ENCODE peak calls at places on chromosomes 12 and 14, in seven cellular contexts. One of them, this sample, is unnamed.

GRCh38 chr12:128829870-128830504 is 6.2 kb upstream of the SLC15A4 start:
- DNase-seq in SK-N-SH: no peak
- DNase-seq in transverse colon: peak; percentile 38
- DNase-seq in GM12878: peak; percentile 97
- DNase-seq in suprapubic skin: no peak
- DNase-seq in stomach: peak; percentile 25
- DNase-seq in sigmoid colon: peak; percentile 53
- DNase-seq in this sample: no peak

GRCh38 chr12:107748472-107748871 is 12.5 kb downstream of the PRDM4 start:
- DNase-seq in SK-N-SH: no peak
- DNase-seq in transverse colon: no peak
- DNase-seq in GM12878: no peak
- DNase-seq in suprapubic skin: no peak
- DNase-seq in stomach: no peak
- DNase-seq in sigmoid colon: no peak
- DNase-seq in this sample: no peak

GRCh38 chr12:106791531-106791930 is 17.0 kb downstream of the RIC8B start:
- DNase-seq in SK-N-SH: no peak
- DNase-seq in transverse colon: no peak
- DNase-seq in GM12878: no peak
- DNase-seq in suprapubic skin: no peak
- DNase-seq in stomach: no peak
- DNase-seq in sigmoid colon: no peak
- DNase-seq in this sample: no peak

GRCh38 chr14:21917699-21918436 is 244.2 kb upstream of the OR4E1 start:
- DNase-seq in SK-N-SH: peak; percentile 11
- DNase-seq in transverse colon: peak; percentile 28
- DNase-seq in GM12878: peak; percentile 3
- DNase-seq in suprapubic skin: no peak
- DNase-seq in stomach: peak; percentile 53
- DNase-seq in sigmoid colon: no peak
- DNase-seq in this sample: no peak

GRCh38 chr14:96390965-96391292 is 999 bp upstream of the AK7 start:
- DNase-seq in SK-N-SH: no peak
- DNase-seq in transverse colon: no peak
- DNase-seq in GM12878: no peak
- DNase-seq in suprapubic skin: no peak
- DNase-seq in stomach: no peak
- DNase-seq in sigmoid colon: no peak
- DNase-seq in this sample: no peak

GRCh38 chr12:95678684-95679083 is 111.9 kb downstream of the NTN4 start:
- DNase-seq in SK-N-SH: no peak
- DNase-seq in transverse colon: no peak
- DNase-seq in GM12878: no peak
- DNase-seq in suprapubic skin: no peak
- DNase-seq in stomach: no peak
- DNase-seq in sigmoid colon: no peak
- DNase-seq in this sample: no peak

GRCh38 chr12:89245090-89245489 is 107.2 kb downstream of the DUSP6 start:
- DNase-seq in SK-N-SH: no peak
- DNase-seq in transverse colon: no peak
- DNase-seq in GM12878: no peak
- DNase-seq in suprapubic skin: no peak
- DNase-seq in stomach: no peak
- DNase-seq in sigmoid colon: no peak
- DNase-seq in this sample: no peak

GRCh38 chr14:41785696-41786095 is 179.0 kb downstream of the LRFN5 start:
- DNase-seq in SK-N-SH: no peak
- DNase-seq in transverse colon: no peak
- DNase-seq in GM12878: no peak
- DNase-seq in suprapubic skin: no peak
- DNase-seq in stomach: no peak
- DNase-seq in sigmoid colon: no peak
- DNase-seq in this sample: no peak

GRCh38 chr14:33210304-33210703 is 271.6 kb downstream of the NPAS3 start:
- DNase-seq in SK-N-SH: no peak
- DNase-seq in transverse colon: no peak
- DNase-seq in GM12878: no peak
- DNase-seq in suprapubic skin: no peak
- DNase-seq in stomach: no peak
- DNase-seq in sigmoid colon: no peak
- DNase-seq in this sample: no peak

GRCh38 chr12:88577537-88577936 is 2.7 kb downstream of the KITLG start:
- DNase-seq in SK-N-SH: no peak
- DNase-seq in transverse colon: no peak
- DNase-seq in GM12878: no peak
- DNase-seq in suprapubic skin: no peak
- DNase-seq in stomach: no peak
- DNase-seq in sigmoid colon: no peak
- DNase-seq in this sample: no peak

GRCh38 chr14:101878222-101879211 is 85.9 kb upstream of the DYNC1H1 start:
- DNase-seq in SK-N-SH: no peak
- DNase-seq in transverse colon: peak; percentile 39
- DNase-seq in GM12878: no peak
- DNase-seq in suprapubic skin: no peak
- DNase-seq in stomach: peak; percentile 37
- DNase-seq in sigmoid colon: peak; percentile 62
- DNase-seq in this sample: no peak

GRCh38 chr12:109053382-109054123 is 1.2 kb downstream of the USP30 start:
- DNase-seq in SK-N-SH: no peak
- DNase-seq in transverse colon: no peak
- DNase-seq in GM12878: peak; percentile 28
- DNase-seq in suprapubic skin: no peak
- DNase-seq in stomach: no peak
- DNase-seq in sigmoid colon: no peak
- DNase-seq in this sample: no peak

GRCh38 chr14:20606902-20607242 is 15.7 kb upstream of the RNASE12 start:
- DNase-seq in SK-N-SH: no peak
- DNase-seq in transverse colon: no peak
- DNase-seq in GM12878: no peak
- DNase-seq in suprapubic skin: no peak
- DNase-seq in stomach: no peak
- DNase-seq in sigmoid colon: no peak
- DNase-seq in this sample: no peak

DNA sequence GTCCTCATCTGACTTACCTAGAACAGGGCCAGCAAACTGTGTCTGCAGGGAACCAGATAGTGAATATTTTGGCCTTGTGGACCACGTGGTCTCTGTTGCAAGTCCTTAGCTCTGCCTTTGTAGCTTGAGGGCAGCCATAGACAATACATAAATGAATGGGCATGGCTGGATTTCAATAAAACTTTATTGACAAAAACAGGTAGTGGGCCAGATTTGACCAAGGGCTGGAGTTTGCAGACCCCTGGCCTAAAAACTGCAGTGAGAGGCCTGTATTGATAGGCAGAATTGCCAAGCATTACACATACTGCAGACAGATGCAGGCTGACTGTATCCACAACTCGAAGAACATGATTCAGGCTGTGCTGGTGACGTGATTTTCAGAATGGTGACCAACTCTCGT is 25.3 kb downstream of the CCDC63 start:
- DNase-seq in SK-N-SH: no peak
- DNase-seq in transverse colon: no peak
- DNase-seq in GM12878: no peak
- DNase-seq in suprapubic skin: no peak
- DNase-seq in stomach: no peak
- DNase-seq in sigmoid colon: no peak
- DNase-seq in this sample: no peak
- TF ChIP-seq POLR2AphosphoS5 in SK-N-SH: no peak
- TF ChIP-seq POLR2AphosphoS5 in transverse colon: no peak
- TF ChIP-seq POLR2AphosphoS5 in GM12878: no peak
- TF ChIP-seq POLR2AphosphoS5 in suprapubic skin: no peak
- TF ChIP-seq POLR2AphosphoS5 in stomach: no peak
- TF ChIP-seq POLR2AphosphoS5 in sigmoid colon: no peak
- TF ChIP-seq POLR2AphosphoS5 in this sample: no peak

DNA sequence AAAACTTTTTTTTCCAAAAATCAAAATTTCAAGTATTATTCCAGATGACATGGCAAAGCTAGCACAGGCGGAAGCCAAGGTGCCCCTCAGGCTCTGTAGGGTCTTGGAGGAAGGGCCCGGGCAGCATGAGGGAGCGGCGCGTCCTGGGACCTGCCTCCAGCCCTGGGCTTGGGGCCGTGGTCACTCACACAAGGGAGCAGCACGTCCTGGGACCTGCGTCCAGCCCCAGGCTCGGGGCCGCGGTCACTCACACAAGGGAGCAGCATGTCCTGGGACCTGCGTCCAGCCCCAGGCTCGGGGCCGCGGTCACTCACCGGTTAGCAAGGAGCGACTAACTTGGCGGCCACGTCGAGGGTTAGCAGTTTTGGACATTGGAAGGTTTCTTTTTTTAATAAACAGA is 11.9 kb upstream of the GOLGA3 start:
- DNase-seq in SK-N-SH: no peak
- DNase-seq in transverse colon: no peak
- DNase-seq in GM12878: no peak
- DNase-seq in suprapubic skin: no peak
- DNase-seq in stomach: no peak
- DNase-seq in sigmoid colon: no peak
- DNase-seq in this sample: no peak
- H3K36me3 ChIP-seq in SK-N-SH: peaks cover 27% of the 10 kb centered on the region
- H3K36me3 ChIP-seq in transverse colon: peaks cover 45% of the 10 kb centered on the region
- H3K36me3 ChIP-seq in GM12878: peaks cover 11% of the 10 kb centered on the region
- H3K36me3 ChIP-seq in suprapubic skin: peaks cover 53% of the 10 kb centered on the region
- H3K36me3 ChIP-seq in stomach: peaks cover 91% of the 10 kb centered on the region
- H3K36me3 ChIP-seq in sigmoid colon: peaks cover 54% of the 10 kb centered on the region
- H3K36me3 ChIP-seq in this sample: peaks cover 78% of the 10 kb centered on the region

GRCh38 chr14:100762089-100762515 is 35.4 kb downstream of the DLK1 start:
- DNase-seq in SK-N-SH: no peak
- DNase-seq in transverse colon: no peak
- DNase-seq in GM12878: no peak
- DNase-seq in suprapubic skin: peak; percentile 18
- DNase-seq in stomach: no peak
- DNase-seq in sigmoid colon: no peak
- DNase-seq in this sample: no peak
- TF ChIP-seq EP300 in SK-N-SH: no peak
- TF ChIP-seq EP300 in transverse colon: no peak
- TF ChIP-seq EP300 in GM12878: no peak
- TF ChIP-seq EP300 in suprapubic skin: no peak
- TF ChIP-seq EP300 in stomach: no peak
- TF ChIP-seq EP300 in sigmoid colon: no peak
- TF ChIP-seq EP300 in this sample: no peak

GRCh38 chr12:93894391-93895095 is 217.4 kb downstream of the CRADD start:
- DNase-seq in SK-N-SH: peak; percentile 38
- DNase-seq in transverse colon: peak; percentile 44
- DNase-seq in GM12878: no peak
- DNase-seq in suprapubic skin: peak; percentile 85
- DNase-seq in stomach: no peak
- DNase-seq in sigmoid colon: peak; percentile 94
- DNase-seq in this sample: peak; percentile 94
- TF ChIP-seq POLR2AphosphoS5 in SK-N-SH: no peak
- TF ChIP-seq POLR2AphosphoS5 in transverse colon: peak; percentile 37
- TF ChIP-seq POLR2AphosphoS5 in GM12878: no peak
- TF ChIP-seq POLR2AphosphoS5 in suprapubic skin: no peak
- TF ChIP-seq POLR2AphosphoS5 in stomach: peak; percentile 48
- TF ChIP-seq POLR2AphosphoS5 in sigmoid colon: peak; percentile 64
- TF ChIP-seq POLR2AphosphoS5 in this sample: peak; percentile 68

DNA sequence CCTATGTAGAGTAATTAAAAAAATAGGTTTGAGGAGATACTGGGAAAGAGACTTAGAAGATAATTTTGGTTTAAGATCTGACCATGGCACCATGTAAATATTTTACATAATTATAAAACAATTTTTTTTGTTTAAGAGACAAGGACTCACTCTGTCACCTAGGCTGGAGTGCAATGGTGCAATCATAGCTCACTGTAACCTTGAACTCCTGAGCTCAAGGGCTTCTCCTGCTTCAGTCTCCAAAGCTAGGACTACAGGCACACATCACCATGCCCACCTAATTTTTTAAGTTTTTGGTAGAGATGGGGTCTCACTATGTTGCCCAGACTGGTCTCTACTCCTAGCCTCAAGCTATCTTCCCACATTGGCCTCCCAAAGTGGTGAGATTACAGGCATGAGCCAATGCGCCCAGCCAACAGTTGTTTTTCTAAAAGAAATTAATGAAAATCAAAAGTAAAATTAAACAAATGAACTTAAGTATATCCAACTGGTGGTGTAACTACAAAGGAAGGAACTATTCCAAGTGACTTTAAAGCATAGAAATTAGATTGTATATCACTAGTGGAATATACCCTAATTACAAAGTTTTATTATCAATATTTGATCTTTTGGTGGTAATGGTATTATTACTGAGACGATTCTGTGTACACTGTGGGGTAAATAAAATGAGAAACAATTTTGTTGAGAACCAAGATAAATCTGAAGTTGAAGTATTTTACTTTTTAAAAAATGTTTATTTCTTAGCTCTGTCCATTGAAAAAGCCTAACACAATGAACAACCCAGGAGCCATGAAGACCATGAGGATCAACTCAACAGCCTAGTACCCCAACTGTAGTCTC is 29.1 kb downstream of the COCH start:
- DNase-seq in SK-N-SH: no peak
- DNase-seq in transverse colon: no peak
- DNase-seq in GM12878: no peak
- DNase-seq in suprapubic skin: no peak
- DNase-seq in stomach: no peak
- DNase-seq in sigmoid colon: no peak
- DNase-seq in this sample: no peak
- H3K36me3 ChIP-seq in SK-N-SH: peaks cover 82% of the 10 kb centered on the region
- H3K36me3 ChIP-seq in transverse colon: peaks cover 41% of the 10 kb centered on the region
- H3K36me3 ChIP-seq in GM12878: no peaks in the 10 kb centered on the region
- H3K36me3 ChIP-seq in suprapubic skin: peaks cover 36% of the 10 kb centered on the region
- H3K36me3 ChIP-seq in stomach: peaks cover 66% of the 10 kb centered on the region
- H3K36me3 ChIP-seq in sigmoid colon: peaks cover 64% of the 10 kb centered on the region
- H3K36me3 ChIP-seq in this sample: no peaks in the 10 kb centered on the region

GRCh38 chr14:39680777-39681176 is 248.5 kb upstream of the FBXO33 start:
- DNase-seq in SK-N-SH: no peak
- DNase-seq in transverse colon: no peak
- DNase-seq in GM12878: peak; percentile 7
- DNase-seq in suprapubic skin: no peak
- DNase-seq in stomach: no peak
- DNase-seq in sigmoid colon: no peak
- DNase-seq in this sample: no peak

GRCh38 chr14:39682000-39682399 is 249.8 kb upstream of the FBXO33 start:
- DNase-seq in SK-N-SH: no peak
- DNase-seq in transverse colon: no peak
- DNase-seq in GM12878: no peak
- DNase-seq in suprapubic skin: no peak
- DNase-seq in stomach: no peak
- DNase-seq in sigmoid colon: no peak
- DNase-seq in this sample: no peak

GRCh38 chr14:39682563-39682962 is 250.3 kb upstream of the FBXO33 start:
- DNase-seq in SK-N-SH: no peak
- DNase-seq in transverse colon: no peak
- DNase-seq in GM12878: no peak
- DNase-seq in suprapubic skin: no peak
- DNase-seq in stomach: no peak
- DNase-seq in sigmoid colon: no peak
- DNase-seq in this sample: no peak

GRCh38 chr14:39683711-39684110 is 251.5 kb upstream of the FBXO33 start:
- DNase-seq in SK-N-SH: no peak
- DNase-seq in transverse colon: no peak
- DNase-seq in GM12878: no peak
- DNase-seq in suprapubic skin: no peak
- DNase-seq in stomach: no peak
- DNase-seq in sigmoid colon: no peak
- DNase-seq in this sample: no peak
- TF ChIP-seq EP300 in SK-N-SH: no peak
- TF ChIP-seq EP300 in transverse colon: no peak
- TF ChIP-seq EP300 in GM12878: no peak
- TF ChIP-seq EP300 in suprapubic skin: no peak
- TF ChIP-seq EP300 in stomach: no peak
- TF ChIP-seq EP300 in sigmoid colon: no peak
- TF ChIP-seq EP300 in this sample: no peak

GRCh38 chr12:42507589-42507988 is 82.0 kb downstream of the PRICKLE1 start:
- DNase-seq in SK-N-SH: peak; percentile 38
- DNase-seq in transverse colon: no peak
- DNase-seq in GM12878: no peak
- DNase-seq in suprapubic skin: no peak
- DNase-seq in stomach: no peak
- DNase-seq in sigmoid colon: no peak
- DNase-seq in this sample: no peak
- TF ChIP-seq POLR2AphosphoS5 in SK-N-SH: no peak
- TF ChIP-seq POLR2AphosphoS5 in transverse colon: no peak
- TF ChIP-seq POLR2AphosphoS5 in GM12878: no peak
- TF ChIP-seq POLR2AphosphoS5 in suprapubic skin: no peak
- TF ChIP-seq POLR2AphosphoS5 in stomach: no peak
- TF ChIP-seq POLR2AphosphoS5 in sigmoid colon: no peak
- TF ChIP-seq POLR2AphosphoS5 in this sample: no peak

This sample was measured in esophagus muscularis mucosa.